ENCODE peak calls at places on chromosomes 3 and 15, in seven cellular contexts. E, Z, X, D, J, G and Q are unnamed samples.

GRCh38 chr3:137767146-137768020 is 3.3 kb downstream of the SOX14 start:
- DNase-seq in E (no peak), Z (no peak), X (no peak), D (no peak), J (no peak), G (no peak), Q (no peak)

GRCh38 chr15:62391565-62392262 is 226.6 kb upstream of the C2CD4B start:
- DNase-seq in E (no peak), Z (peak; percentile 72), X (peak; percentile 63), D (peak; percentile 29), J (peak; percentile 59), G (no peak), Q (no peak)

GRCh38 chr3:11624161-11624560 is 19.6 kb downstream of the VGLL4 start:
- DNase-seq in E (peak; percentile 55), Z (no peak), X (no peak), D (no peak), J (no peak), G (peak; percentile 28), Q (no peak)

GRCh38 chr3:152556731-152557254 is 278.1 kb upstream of the P2RY1 start:
- DNase-seq in E (no peak), Z (no peak), X (peak; percentile 23), D (peak; percentile 39), J (no peak), G (no peak), Q (no peak)

GRCh38 chr3:13824521-13825316 is 55.2 kb downstream of the WNT7A start:
- DNase-seq in E (no peak), Z (no peak), X (no peak), D (no peak), J (no peak), G (no peak), Q (no peak)

GRCh38 chr3:12675115-12675810 is 11.3 kb upstream of the RAF1 start:
- DNase-seq in E (no peak), Z (no peak), X (no peak), D (no peak), J (no peak), G (no peak), Q (no peak)

GRCh38 chr3:52359116-52359855 is 43.2 kb downstream of the DNAH1 start:
- DNase-seq in E (peak; percentile 37), Z (no peak), X (no peak), D (no peak), J (no peak), G (no peak), Q (no peak)

GRCh38 chr3:112847692-112848091 is 1.0 kb upstream of the CD200R1L start:
- DNase-seq in E (peak; percentile 73), Z (no peak), X (no peak), D (no peak), J (no peak), G (no peak), Q (no peak)

GRCh38 chr3:52022323-52023100 is 26.8 kb upstream of the RPL29 start:
- DNase-seq in E (no peak), Z (peak; percentile 68), X (peak; percentile 69), D (no peak), J (no peak), G (no peak), Q (no peak)

GRCh38 chr3:99637041-99637380 is 1.4 kb upstream of the COL8A1 start:
- DNase-seq in E (no peak), Z (no peak), X (no peak), D (no peak), J (no peak), G (no peak), Q (no peak)

GRCh38 chr3:132038198-132038825 is 3.5 kb upstream of the CPNE4 start:
- DNase-seq in E (no peak), Z (no peak), X (no peak), D (peak; percentile 10), J (no peak), G (no peak), Q (no peak)

GRCh38 chr15:73965730-73966103 is 26.4 kb downstream of the STOML1 start:
- DNase-seq in E (no peak), Z (no peak), X (no peak), D (no peak), J (no peak), G (no peak), Q (no peak)

GRCh38 chr3:29949131-29949530 is 657.3 kb upstream of the TGFBR2 start:
- DNase-seq in E (no peak), Z (no peak), X (no peak), D (no peak), J (no peak), G (no peak), Q (no peak)

GRCh38 chr3:39750677-39751076 is 58.7 kb upstream of the MYRIP start:
- DNase-seq in E (no peak), Z (no peak), X (no peak), D (no peak), J (no peak), G (no peak), Q (no peak)

GRCh38 chr3:72614394-72615074 is 233.7 kb downstream of the SHQ1 start:
- DNase-seq in E (no peak), Z (no peak), X (no peak), D (no peak), J (no peak), G (no peak), Q (no peak)

DNA sequence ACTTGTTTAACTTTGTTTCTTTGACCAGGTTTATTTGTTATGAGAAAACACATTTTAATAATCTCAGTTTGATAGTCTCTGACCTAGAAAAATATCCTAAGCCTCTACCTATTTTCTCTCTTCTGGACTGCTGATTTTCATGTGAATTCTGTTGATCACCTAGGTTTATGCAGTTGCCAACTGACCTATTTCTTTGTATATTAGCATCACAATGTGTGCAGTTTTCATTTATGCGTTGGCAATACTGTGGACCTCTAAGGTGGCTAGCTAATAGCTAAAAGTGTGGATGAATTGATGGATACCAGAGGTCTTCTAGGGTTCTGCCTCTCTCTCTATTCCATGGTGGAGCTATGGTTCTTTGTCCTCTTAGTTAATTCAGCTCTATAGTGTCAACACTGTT is 72.1 kb downstream of the LRRC49 start:
- DNase-seq in E (no peak), Z (no peak), X (no peak), D (no peak), J (no peak), G (no peak), Q (no peak)
- H3K4me3 ChIP-seq in E (no peak overlapping the region), Z (no peak overlapping the region), X (no peak overlapping the region), D (no peak overlapping the region), J (no peak overlapping the region), G (no peak overlapping the region), Q (no peak overlapping the region)

GRCh38 chr15:101456079-101456791 is 33.3 kb downstream of the PCSK6 start:
- DNase-seq in E (no peak), Z (no peak), X (no peak), D (no peak), J (peak; percentile 9), G (no peak), Q (no peak)

GRCh38 chr15:101461097-101461496 is 28.4 kb downstream of the PCSK6 start:
- DNase-seq in E (no peak), Z (no peak), X (no peak), D (no peak), J (no peak), G (no peak), Q (no peak)

GRCh38 chr15:101459579-101460300 is 29.8 kb downstream of the PCSK6 start:
- DNase-seq in E (no peak), Z (no peak), X (no peak), D (no peak), J (no peak), G (no peak), Q (no peak)

GRCh38 chr15:101458158-101458895 is 31.2 kb downstream of the PCSK6 start:
- DNase-seq in E (no peak), Z (no peak), X (no peak), D (no peak), J (peak; percentile 17), G (no peak), Q (no peak)

GRCh38 chr15:101458908-101459578 is 30.5 kb downstream of the PCSK6 start:
- DNase-seq in E (no peak), Z (peak; percentile 45), X (no peak), D (no peak), J (peak; percentile 41), G (no peak), Q (no peak)
- H3K27ac ChIP-seq in E (no peak overlapping the region), Z (peak overlapping the region; percentile 30), X (peak overlapping the region; percentile 76), D (no peak overlapping the region), J (peak overlapping the region; percentile 58), G (no peak overlapping the region), Q (no peak overlapping the region)

DNA sequence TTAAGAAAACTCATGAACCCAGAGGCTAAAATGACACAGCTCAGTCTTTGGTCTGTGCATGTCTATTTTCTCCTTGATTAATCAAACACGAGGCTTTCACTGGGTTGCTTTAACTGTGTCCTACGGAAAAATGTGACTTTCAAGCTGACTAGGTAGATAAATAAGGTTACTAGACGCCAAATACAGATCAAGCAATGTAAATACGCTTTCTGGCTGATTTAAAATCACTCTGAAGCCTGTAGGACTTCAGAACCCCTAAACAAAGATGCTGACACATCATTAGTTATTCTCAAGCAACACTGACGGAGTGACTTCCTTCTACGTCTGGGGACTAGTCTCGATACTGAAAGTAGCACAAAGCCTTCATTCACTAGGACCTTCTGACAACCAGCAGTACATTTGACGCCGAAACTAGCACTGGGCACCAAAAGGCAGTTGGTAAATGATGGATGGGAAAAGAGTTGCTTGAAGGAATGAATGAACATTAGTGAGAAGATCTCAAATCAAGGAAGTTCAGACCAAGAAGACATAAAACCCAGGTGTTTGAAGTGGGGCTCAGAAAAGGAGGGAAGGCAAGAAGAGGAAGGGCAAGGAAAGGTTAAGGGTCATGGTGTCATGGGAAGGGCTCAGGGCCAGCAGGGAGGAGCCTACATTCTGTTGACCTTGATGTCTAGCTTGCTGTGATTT is 67.1 kb upstream of the CDV3 start:
- DNase-seq in E (peak; percentile 52), Z (no peak), X (no peak), D (no peak), J (no peak), G (peak; percentile 13), Q (peak; percentile 47)
- H3K4me3 ChIP-seq in E (peak overlapping the region; percentile 58), Z (no peak overlapping the region), X (no peak overlapping the region), D (no peak overlapping the region), J (no peak overlapping the region), G (peak overlapping the region; percentile 89), Q (no peak overlapping the region)

GRCh38 chr3:33402936-33403335 is 37.3 kb downstream of the UBP1 start:
- DNase-seq in E (no peak), Z (no peak), X (no peak), D (no peak), J (no peak), G (no peak), Q (no peak)

GRCh38 chr3:33395900-33396299 is 44.3 kb downstream of the UBP1 start:
- DNase-seq in E (no peak), Z (no peak), X (no peak), D (no peak), J (no peak), G (no peak), Q (no peak)

GRCh38 chr3:33401781-33402180 is 38.4 kb downstream of the UBP1 start:
- DNase-seq in E (no peak), Z (no peak), X (no peak), D (no peak), J (no peak), G (no peak), Q (no peak)

GRCh38 chr3:33394403-33395054 is 45.7 kb downstream of the UBP1 start:
- DNase-seq in E (no peak), Z (no peak), X (no peak), D (no peak), J (no peak), G (no peak), Q (no peak)

DNA sequence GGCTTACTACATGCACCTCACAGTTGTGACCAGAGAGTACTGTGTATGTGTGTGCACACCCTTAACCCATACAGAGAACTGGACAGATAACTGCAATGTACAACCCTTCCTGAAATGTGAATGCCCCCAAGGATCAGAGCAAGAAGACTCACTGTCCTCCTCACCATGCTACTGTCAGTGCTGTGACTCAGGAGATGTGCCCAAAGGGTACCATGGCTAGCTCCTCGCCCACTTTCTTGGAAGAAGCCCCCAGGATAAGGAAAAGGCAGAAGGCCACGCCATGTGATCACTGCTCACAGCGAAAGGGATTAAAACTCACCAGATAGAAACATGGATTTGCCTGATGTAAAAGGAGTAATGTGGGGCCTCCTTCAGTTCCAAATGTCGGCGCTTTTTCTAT is 41.8 kb downstream of the UBP1 start:
- DNase-seq in E (no peak), Z (no peak), X (no peak), D (no peak), J (no peak), G (no peak), Q (no peak)
- H3K27ac ChIP-seq in E (no peak overlapping the region), Z (no peak overlapping the region), X (no peak overlapping the region), D (no peak overlapping the region), J (no peak overlapping the region), G (no peak overlapping the region), Q (no peak overlapping the region)